ENCODE peak calls at places on chromosomes 6 and 20, in five cellular contexts. One of them, this sample, is unnamed.
A peak's percentile ranks its signal among the peaks of the same experiment; 100 is the strongest.

GRCh38 chr6:169975286-169975685 is 223.9 kb downstream of the ERMARD start:
- DNase-seq in tibial artery: peak; percentile 38
- DNase-seq in esophagus muscularis mucosa: no peak
- DNase-seq in PC-3: no peak
- DNase-seq in left ventricle myocardium inferior: no peak
- DNase-seq in this sample: peak; percentile 24

GRCh38 chr6:127345521-127345920 is 2.1 kb upstream of the ECHDC1 start:
- DNase-seq in esophagus muscularis mucosa: no peak
- DNase-seq in left ventricle myocardium inferior: no peak
- DNase-seq in tibial artery: no peak
- DNase-seq in PC-3: peak; percentile 62
- DNase-seq in this sample: no peak

GRCh38 chr6:27865952-27866369 is 46.2 kb downstream of the OR2B2 start:
- DNase-seq in left ventricle myocardium inferior: no peak
- DNase-seq in PC-3: peak; percentile 23
- DNase-seq in esophagus muscularis mucosa: no peak
- DNase-seq in tibial artery: no peak
- DNase-seq in this sample: no peak

GRCh38 chr6:101302593-101302992 is 90.9 kb upstream of the GRIK2 start:
- DNase-seq in tibial artery: no peak
- DNase-seq in esophagus muscularis mucosa: no peak
- DNase-seq in PC-3: peak; percentile 51
- DNase-seq in left ventricle myocardium inferior: no peak
- DNase-seq in this sample: no peak

GRCh38 chr20:1860446-1860845 is 34.8 kb upstream of the SIRPA start:
- DNase-seq in tibial artery: no peak
- DNase-seq in esophagus muscularis mucosa: no peak
- DNase-seq in left ventricle myocardium inferior: no peak
- DNase-seq in PC-3: peak; percentile 13
- DNase-seq in this sample: no peak

GRCh38 chr6:149454405-149454848 is 30.4 kb downstream of the ZC3H12D start:
- DNase-seq in tibial artery: peak; percentile 99
- DNase-seq in left ventricle myocardium inferior: peak; percentile 98
- DNase-seq in PC-3: peak; percentile 74
- DNase-seq in esophagus muscularis mucosa: no peak
- DNase-seq in this sample: peak; percentile 98

GRCh38 chr6:92589970-92590369 is 829.4 kb downstream of the EPHA7 start:
- DNase-seq in tibial artery: no peak
- DNase-seq in PC-3: peak; percentile 9
- DNase-seq in left ventricle myocardium inferior: no peak
- DNase-seq in esophagus muscularis mucosa: no peak
- DNase-seq in this sample: no peak

GRCh38 chr6:168514216-168514615 is 73.2 kb downstream of the SMOC2 start:
- DNase-seq in left ventricle myocardium inferior: peak; percentile 69
- DNase-seq in PC-3: no peak
- DNase-seq in tibial artery: peak; percentile 82
- DNase-seq in esophagus muscularis mucosa: no peak
- DNase-seq in this sample: no peak

GRCh38 chr6:31267504-31268371 is 4.2 kb downstream of the HLA-C start:
- DNase-seq in tibial artery: no peak
- DNase-seq in esophagus muscularis mucosa: no peak
- DNase-seq in left ventricle myocardium inferior: no peak
- DNase-seq in PC-3: no peak
- DNase-seq in this sample: no peak

GRCh38 chr6:40877362-40877761 is 161.7 kb downstream of the UNC5CL start:
- DNase-seq in esophagus muscularis mucosa: no peak
- DNase-seq in left ventricle myocardium inferior: no peak
- DNase-seq in tibial artery: no peak
- DNase-seq in PC-3: peak; percentile 34
- DNase-seq in this sample: no peak

GRCh38 chr6:113495521-113495920 is 361.6 kb upstream of the MARCKS start:
- DNase-seq in esophagus muscularis mucosa: no peak
- DNase-seq in PC-3: peak; percentile 48
- DNase-seq in tibial artery: no peak
- DNase-seq in left ventricle myocardium inferior: no peak
- DNase-seq in this sample: no peak

GRCh38 chr6:70375882-70376281 is 37.4 kb upstream of the FAM135A start:
- DNase-seq in esophagus muscularis mucosa: no peak
- DNase-seq in tibial artery: no peak
- DNase-seq in PC-3: no peak
- DNase-seq in left ventricle myocardium inferior: no peak
- DNase-seq in this sample: no peak

GRCh38 chr20:22567944-22568871 is 16.2 kb downstream of the FOXA2 start:
- DNase-seq in left ventricle myocardium inferior: no peak
- DNase-seq in esophagus muscularis mucosa: no peak
- DNase-seq in tibial artery: no peak
- DNase-seq in PC-3: no peak
- DNase-seq in this sample: no peak

GRCh38 chr20:34427331-34427730 is 64.3 kb downstream of the ITCH start:
- DNase-seq in esophagus muscularis mucosa: no peak
- DNase-seq in PC-3: no peak
- DNase-seq in tibial artery: no peak
- DNase-seq in left ventricle myocardium inferior: no peak
- DNase-seq in this sample: no peak

GRCh38 chr20:6956574-6956973 is 189.1 kb downstream of the BMP2 start:
- DNase-seq in left ventricle myocardium inferior: no peak
- DNase-seq in tibial artery: no peak
- DNase-seq in esophagus muscularis mucosa: no peak
- DNase-seq in PC-3: peak; percentile 61
- DNase-seq in this sample: no peak

GRCh38 chr6:158730175-158730907 is 80.5 kb downstream of the SYTL3 start:
- DNase-seq in left ventricle myocardium inferior: no peak
- DNase-seq in esophagus muscularis mucosa: no peak
- DNase-seq in tibial artery: no peak
- DNase-seq in PC-3: no peak
- DNase-seq in this sample: no peak

DNA sequence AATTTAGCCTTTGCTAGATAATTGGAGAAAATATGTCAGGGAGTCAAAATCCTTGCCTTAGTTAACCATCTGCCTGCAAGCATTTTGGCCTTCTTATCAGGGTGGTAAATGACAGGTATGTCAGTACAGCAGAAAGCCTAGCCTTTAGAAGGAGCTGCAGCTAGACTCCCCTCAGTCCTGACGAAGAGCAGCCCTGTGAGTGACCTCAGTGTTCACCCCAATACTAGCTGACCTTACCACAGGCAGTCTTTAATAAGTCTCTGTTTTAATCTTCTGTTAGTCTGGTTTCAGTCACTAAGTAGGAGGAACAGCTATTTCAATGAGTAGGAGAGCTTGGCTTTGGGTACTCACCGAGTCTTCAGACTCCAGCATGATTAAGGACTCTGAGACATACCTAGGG is 340.0 kb upstream of the FLRT3 start:
- DNase-seq in tibial artery: no peak
- DNase-seq in PC-3: no peak
- DNase-seq in left ventricle myocardium inferior: no peak
- DNase-seq in esophagus muscularis mucosa: no peak
- DNase-seq in this sample: no peak
- H3K4me1 ChIP-seq in tibial artery: no peaks in the 10 kb centered on the region
- H3K4me1 ChIP-seq in PC-3: no peaks in the 10 kb centered on the region
- H3K4me1 ChIP-seq in left ventricle myocardium inferior: no peaks in the 10 kb centered on the region
- H3K4me1 ChIP-seq in esophagus muscularis mucosa: no peaks in the 10 kb centered on the region
- H3K4me1 ChIP-seq in this sample: no peaks in the 10 kb centered on the region

GRCh38 chr20:62222266-62222850 is 2.3 kb upstream of the HRH3 start:
- DNase-seq in esophagus muscularis mucosa: no peak
- DNase-seq in tibial artery: no peak
- DNase-seq in left ventricle myocardium inferior: no peak
- DNase-seq in PC-3: no peak
- DNase-seq in this sample: no peak
- H3K27me3 ChIP-seq in esophagus muscularis mucosa: peaks cover 5% of the 10 kb centered on the region
- H3K27me3 ChIP-seq in tibial artery: no peaks in the 10 kb centered on the region
- H3K27me3 ChIP-seq in left ventricle myocardium inferior: peaks cover 94% of the 10 kb centered on the region
- H3K27me3 ChIP-seq in PC-3: peaks cover 28% of the 10 kb centered on the region
- H3K27me3 ChIP-seq in this sample: no peaks in the 10 kb centered on the region

GRCh38 chr20:40781340-40781916 is 92.4 kb upstream of the MAFB start:
- DNase-seq in PC-3: no peak
- DNase-seq in tibial artery: no peak
- DNase-seq in left ventricle myocardium inferior: no peak
- DNase-seq in esophagus muscularis mucosa: no peak
- DNase-seq in this sample: no peak

GRCh38 chr20:40781979-40782378 is 92.9 kb upstream of the MAFB start:
- DNase-seq in left ventricle myocardium inferior: no peak
- DNase-seq in tibial artery: no peak
- DNase-seq in esophagus muscularis mucosa: no peak
- DNase-seq in PC-3: no peak
- DNase-seq in this sample: no peak

GRCh38 chr20:40777653-40778052 is 88.6 kb upstream of the MAFB start:
- DNase-seq in left ventricle myocardium inferior: no peak
- DNase-seq in esophagus muscularis mucosa: no peak
- DNase-seq in PC-3: no peak
- DNase-seq in tibial artery: no peak
- DNase-seq in this sample: no peak

GRCh38 chr20:40776702-40777457 is 87.8 kb upstream of the MAFB start:
- DNase-seq in tibial artery: no peak
- DNase-seq in PC-3: no peak
- DNase-seq in left ventricle myocardium inferior: peak; percentile 20
- DNase-seq in esophagus muscularis mucosa: no peak
- DNase-seq in this sample: no peak

GRCh38 chr20:40778894-40779496 is 90.0 kb upstream of the MAFB start:
- DNase-seq in tibial artery: no peak
- DNase-seq in esophagus muscularis mucosa: no peak
- DNase-seq in left ventricle myocardium inferior: no peak
- DNase-seq in PC-3: no peak
- DNase-seq in this sample: no peak
- H3K4me1 ChIP-seq in tibial artery: no peaks in the 10 kb centered on the region
- H3K4me1 ChIP-seq in esophagus muscularis mucosa: no peaks in the 10 kb centered on the region
- H3K4me1 ChIP-seq in left ventricle myocardium inferior: no peaks in the 10 kb centered on the region
- H3K4me1 ChIP-seq in PC-3: no peaks in the 10 kb centered on the region
- H3K4me1 ChIP-seq in this sample: no peaks in the 10 kb centered on the region

DNA sequence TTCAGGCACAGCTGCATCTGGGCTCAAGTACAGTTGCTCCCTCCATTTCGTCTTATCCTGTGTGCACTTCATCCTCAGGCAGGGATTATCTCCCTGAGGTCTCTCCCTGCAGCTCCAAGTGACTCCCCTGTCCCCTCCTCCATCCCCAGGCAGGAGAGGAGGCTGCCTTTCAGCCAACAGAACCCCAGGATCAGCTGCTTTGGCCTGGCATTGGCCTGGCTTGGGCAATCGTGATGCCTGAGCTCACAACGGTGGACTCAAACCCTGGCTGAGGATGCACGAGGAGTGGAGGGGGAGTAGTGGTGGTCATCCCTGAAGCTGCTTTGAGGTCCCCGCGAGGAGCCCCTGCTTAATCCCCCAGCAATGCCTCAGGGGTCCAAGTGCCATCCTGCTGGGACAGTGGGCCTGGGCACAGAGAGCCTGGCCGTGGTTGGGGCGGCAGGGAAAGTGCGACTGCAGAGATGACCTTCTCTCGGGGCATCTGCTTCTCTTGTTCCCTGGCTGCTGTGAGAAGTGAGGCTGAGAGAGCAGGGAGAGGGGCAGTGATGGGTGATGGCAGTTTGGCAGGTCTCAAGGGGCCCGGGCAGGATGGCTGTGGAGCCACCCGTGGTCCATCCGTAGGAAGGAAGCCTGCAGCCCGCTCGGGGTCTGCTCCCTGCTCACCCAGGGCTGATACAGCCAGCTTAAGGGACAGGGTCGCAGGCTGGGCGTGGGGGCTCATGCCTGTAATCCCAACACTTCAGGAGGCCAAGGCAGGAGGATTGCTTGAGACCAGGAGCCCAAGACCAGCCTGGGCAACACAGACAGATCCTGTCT is 6.0 kb upstream of the HRH3 start:
- DNase-seq in PC-3: no peak
- DNase-seq in esophagus muscularis mucosa: no peak
- DNase-seq in left ventricle myocardium inferior: no peak
- DNase-seq in tibial artery: no peak
- DNase-seq in this sample: no peak
- H3K27me3 ChIP-seq in PC-3: peaks cover 9% of the 10 kb centered on the region
- H3K27me3 ChIP-seq in esophagus muscularis mucosa: no peaks in the 10 kb centered on the region
- H3K27me3 ChIP-seq in left ventricle myocardium inferior: peaks cover 76% of the 10 kb centered on the region
- H3K27me3 ChIP-seq in tibial artery: no peaks in the 10 kb centered on the region
- H3K27me3 ChIP-seq in this sample: no peaks in the 10 kb centered on the region

DNA sequence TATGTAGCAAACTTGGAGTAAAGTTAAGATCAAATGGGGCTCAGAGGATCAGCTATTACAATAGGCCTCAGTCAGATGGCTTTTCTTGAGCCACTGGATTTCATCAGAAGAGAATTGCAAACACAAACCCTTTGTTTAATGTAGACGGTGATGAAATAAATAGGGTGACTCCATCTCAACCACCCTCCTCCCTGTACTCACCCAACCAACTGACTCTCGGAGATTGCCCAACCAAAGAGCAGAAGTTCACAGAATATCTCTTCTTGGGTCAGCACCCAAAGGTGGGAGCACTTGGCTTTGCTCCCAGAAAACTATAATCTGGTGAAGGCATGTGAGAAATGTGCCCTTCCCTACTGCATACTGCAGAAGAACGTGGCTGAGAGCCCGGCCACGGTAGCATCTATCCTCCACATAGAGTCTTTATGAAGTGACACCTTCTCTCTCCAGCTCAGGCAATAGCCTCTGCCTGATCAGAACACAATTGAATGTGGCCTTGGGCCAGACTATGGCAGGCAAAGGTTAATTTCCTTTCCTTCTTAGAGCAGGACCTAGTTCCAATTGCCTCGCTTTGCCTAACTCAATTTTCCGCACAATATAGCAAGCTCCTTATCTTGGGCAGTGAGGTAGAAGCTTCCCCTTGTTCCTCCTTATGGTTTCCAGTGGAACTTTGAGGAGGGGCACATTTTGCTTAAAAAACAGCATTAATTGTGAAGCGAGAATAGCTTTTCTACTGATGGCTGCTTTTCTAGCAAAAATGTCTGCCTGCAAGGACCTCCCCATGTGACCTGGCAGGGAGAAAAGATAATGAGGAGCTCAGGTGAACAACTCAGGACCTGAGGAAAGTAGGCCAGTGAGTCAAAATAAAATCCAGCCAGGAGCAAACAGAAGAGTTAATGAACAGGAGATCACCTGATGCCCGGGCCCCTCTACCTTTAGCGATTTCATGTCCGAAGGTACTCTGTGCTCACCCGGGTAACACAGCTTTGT is 79.4 kb downstream of the GFOD1 start:
- DNase-seq in PC-3: peak; percentile 64
- DNase-seq in tibial artery: no peak
- DNase-seq in esophagus muscularis mucosa: no peak
- DNase-seq in left ventricle myocardium inferior: no peak
- DNase-seq in this sample: no peak
- H3K4me1 ChIP-seq in PC-3: peaks cover 17% of the 10 kb centered on the region
- H3K4me1 ChIP-seq in tibial artery: no peaks in the 10 kb centered on the region
- H3K4me1 ChIP-seq in esophagus muscularis mucosa: peaks cover 76% of the 10 kb centered on the region
- H3K4me1 ChIP-seq in left ventricle myocardium inferior: peaks cover 94% of the 10 kb centered on the region
- H3K4me1 ChIP-seq in this sample: peaks cover 5% of the 10 kb centered on the region

This sample was measured in aorta.